ENCODE peak calls at places on chromosomes 16 and 17, in eight cellular contexts. I is body of pancreas, E is stomach, G is ovary, L is A549, X is transverse colon, T is tibial nerve, C is breast epithelium. S is an unnamed sample.

GRCh38 chr17:81387235-81388060 is 7.8 kb upstream of the BAHCC1 start:
- DNase-seq in I (peak), E (peak), G (peak), L (no peak), X (peak), T (no peak), C (no peak), S (no peak)

GRCh38 chr16:4534151-4534790 is 4.3 kb downstream of the CDIP1 start:
- DNase-seq in I (peak), E (no peak), G (no peak), L (no peak), X (no peak), T (no peak), C (no peak), S (no peak)

GRCh38 chr17:7886227-7887037 is 2.2 kb upstream of the CHD3 start:
- DNase-seq in I (peak), E (peak), G (peak), L (peak), X (peak), T (peak), C (no peak), S (peak)

GRCh38 chr17:39952665-39953470 is 9.9 kb upstream of the GSDMA start:
- DNase-seq in I (peak), E (peak), G (peak), L (peak), X (peak), T (peak), C (peak), S (peak)

GRCh38 chr17:79904865-79905264 is 65.6 kb upstream of the CBX4 start:
- DNase-seq in I (no peak), E (no peak), G (no peak), L (no peak), X (no peak), T (no peak), C (no peak), S (no peak)

GRCh38 chr16:27564226-27564625 is 14.3 kb downstream of the KATNIP start:
- DNase-seq in I (no peak), E (no peak), G (no peak), L (no peak), X (no peak), T (no peak), C (no peak), S (no peak)

GRCh38 chr16:4696172-4696904 is 3.0 kb downstream of the NUDT16L1 start:
- DNase-seq in I (no peak), E (no peak), G (peak), L (no peak), X (no peak), T (peak), C (no peak), S (no peak)

GRCh38 chr17:3818786-3819185 is 17.8 kb upstream of the ITGAE start:
- DNase-seq in I (no peak), E (no peak), G (no peak), L (no peak), X (no peak), T (no peak), C (no peak), S (no peak)

GRCh38 chr16:3482659-3483241 is 12.5 kb downstream of the C16orf90 start:
- DNase-seq in I (no peak), E (no peak), G (no peak), L (no peak), X (no peak), T (no peak), C (no peak), S (no peak)

GRCh38 chr16:87390641-87391323 is 1.4 kb upstream of the MAP1LC3B start:
- DNase-seq in I (no peak), E (no peak), G (peak), L (no peak), X (no peak), T (no peak), C (no peak), S (no peak)

GRCh38 chr17:17365476-17366110 is 62.4 kb downstream of the NT5M start:
- DNase-seq in I (no peak), E (no peak), G (no peak), L (no peak), X (no peak), T (no peak), C (no peak), S (no peak)

GRCh38 chr16:75532142-75532765 is 3.7 kb downstream of the CHST5 start:
- DNase-seq in I (no peak), E (no peak), G (no peak), L (no peak), X (no peak), T (no peak), C (no peak), S (no peak)

GRCh38 chr16:84183911-84184310 is 2.9 kb downstream of the TAF1C start:
- DNase-seq in I (no peak), E (no peak), G (peak), L (peak), X (no peak), T (no peak), C (no peak), S (no peak)

GRCh38 chr16:4494746-4495490 is 18.7 kb downstream of the HMOX2 start:
- DNase-seq in I (no peak), E (no peak), G (no peak), L (peak), X (no peak), T (no peak), C (no peak), S (no peak)

GRCh38 chr17:69729937-69730336 is 315.4 kb downstream of the MAP2K6 start:
- DNase-seq in I (no peak), E (no peak), G (no peak), L (no peak), X (no peak), T (no peak), C (no peak), S (no peak)

GRCh38 chr17:17304521-17304985 is 1.4 kb downstream of the NT5M start:
- DNase-seq in I (no peak), E (no peak), G (no peak), L (no peak), X (no peak), T (no peak), C (no peak), S (peak)

GRCh38 chr17:12634789-12635414 is 30.8 kb upstream of the MYOCD start:
- DNase-seq in I (no peak), E (no peak), G (no peak), L (no peak), X (no peak), T (no peak), C (no peak), S (no peak)

GRCh38 chr16:86590501-86591144 is 12.3 kb downstream of the FOXL1 start:
- DNase-seq in I (no peak), E (no peak), G (no peak), L (peak), X (no peak), T (no peak), C (no peak), S (no peak)

GRCh38 chr17:80992077-80992947 is 671 bp downstream of the CHMP6 start:
- DNase-seq in I (peak), E (no peak), G (peak), L (no peak), X (peak), T (no peak), C (no peak), S (peak)

GRCh38 chr16:78122774-78123315 is 23.4 kb downstream of the WWOX start:
- DNase-seq in I (no peak), E (no peak), G (no peak), L (peak), X (no peak), T (no peak), C (no peak), S (peak)

GRCh38 chr17:59914274-59914854 is 21.4 kb downstream of the RPS6KB1 start:
- DNase-seq in I (no peak), E (no peak), G (no peak), L (peak), X (no peak), T (peak), C (no peak), S (peak)

DNA sequence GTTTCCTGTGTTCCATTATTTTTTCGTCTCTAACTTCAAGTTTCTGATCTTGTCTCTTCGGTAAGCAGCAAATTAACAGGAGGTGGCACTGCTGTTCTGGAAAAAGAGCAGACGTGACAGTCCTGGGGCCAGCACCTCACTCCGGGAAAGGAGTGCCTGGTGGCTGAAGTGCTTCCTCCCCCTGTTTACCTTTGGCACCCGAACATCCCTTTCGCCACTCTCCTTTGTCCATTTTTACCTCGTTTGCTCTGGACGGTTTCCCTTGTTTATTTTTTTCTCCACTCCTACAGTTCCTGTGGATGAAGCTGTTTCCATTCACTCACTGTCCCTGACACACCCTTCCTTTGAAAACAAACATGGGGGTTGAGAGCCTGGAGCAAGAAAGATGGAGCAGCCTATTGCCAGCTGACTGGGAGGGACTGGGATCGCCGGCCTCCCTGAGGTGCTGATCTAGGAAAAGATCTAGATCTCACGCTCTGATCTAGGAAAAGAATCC is 12.6 kb downstream of the SAP30BP start:
- DNase-seq in I (no peak), E (peak), G (no peak), L (peak), X (peak), T (peak), C (no peak), S (no peak)
- TF ChIP-seq POLR2A in I (no peak), E (no peak), G (no peak), L (no peak), X (no peak), T (no peak), C (no peak), S (no peak)

DNA sequence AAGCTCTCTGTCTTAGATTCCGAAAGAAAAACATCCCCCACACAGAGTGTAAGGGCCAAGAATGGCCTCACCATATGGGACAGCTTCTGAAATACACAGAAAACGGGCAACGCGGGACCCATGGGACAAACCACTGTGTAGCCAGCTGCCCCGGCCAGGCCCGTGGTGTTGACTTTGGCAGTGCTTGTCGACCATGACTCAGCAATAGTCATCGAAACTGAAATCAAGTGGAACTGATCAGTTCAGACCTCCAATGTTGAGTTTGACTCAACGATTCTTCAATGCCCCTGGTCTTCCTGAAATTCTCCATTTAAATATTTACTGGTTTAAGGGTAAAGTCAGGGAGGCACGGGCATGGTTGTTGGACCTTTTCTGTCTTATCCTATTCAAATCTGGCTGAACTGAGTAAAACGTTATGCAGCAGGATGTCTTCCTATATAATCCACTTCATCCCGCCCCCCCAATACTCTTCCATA is 27.5 kb downstream of the ZFHX3 start:
- DNase-seq in I (peak), E (peak), G (no peak), L (peak), X (peak), T (peak), C (no peak), S (peak)
- TF ChIP-seq POLR2A in I (no peak), E (no peak), G (no peak), L (no peak), X (no peak), T (no peak), C (no peak), S (no peak)

DNA sequence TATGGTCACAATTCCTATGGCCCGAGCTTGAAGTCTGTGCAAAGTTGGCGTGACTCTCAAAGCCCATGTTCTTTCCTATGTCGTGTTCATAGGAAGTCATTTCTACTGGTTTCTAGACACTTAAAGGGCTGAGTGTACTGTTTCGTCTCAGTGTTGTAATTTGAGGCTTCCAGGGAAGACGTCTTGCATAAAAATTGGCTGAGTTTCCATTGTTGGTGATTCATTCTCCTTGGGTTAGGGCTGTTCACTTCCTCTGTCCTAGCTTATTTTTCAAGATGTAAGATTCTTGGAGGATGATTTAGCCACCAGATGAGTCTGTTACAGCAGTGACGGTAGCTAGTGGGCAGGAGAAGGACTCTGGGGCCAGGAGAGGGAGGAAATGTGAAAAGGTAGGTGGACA is 43.1 kb downstream of the PIK3R5 start:
- DNase-seq in I (no peak), E (no peak), G (no peak), L (no peak), X (no peak), T (peak), C (no peak), S (no peak)
- TF ChIP-seq POLR2A in I (no peak), E (no peak), G (no peak), L (no peak), X (no peak), T (peak), C (no peak), S (no peak)

GRCh38 chr17:6551356-6551755 is 5.0 kb downstream of the PITPNM3 start:
- DNase-seq in I (no peak), E (no peak), G (no peak), L (no peak), X (no peak), T (no peak), C (no peak), S (no peak)

GRCh38 chr17:6554871-6555330 is 1.5 kb downstream of the PITPNM3 start:
- DNase-seq in I (no peak), E (peak), G (no peak), L (no peak), X (peak), T (no peak), C (no peak), S (no peak)

GRCh38 chr17:6554336-6554735 is 2.0 kb downstream of the PITPNM3 start:
- DNase-seq in I (no peak), E (no peak), G (no peak), L (no peak), X (no peak), T (no peak), C (no peak), S (no peak)

GRCh38 chr17:6549384-6550036 is 6.8 kb downstream of the PITPNM3 start:
- DNase-seq in I (no peak), E (no peak), G (no peak), L (no peak), X (no peak), T (no peak), C (no peak), S (no peak)

GRCh38 chr17:6551909-6552768 is 4.2 kb downstream of the PITPNM3 start:
- DNase-seq in I (peak), E (peak), G (peak), L (no peak), X (peak), T (no peak), C (peak), S (no peak)
- TF ChIP-seq POLR2A in I (no peak), E (no peak), G (no peak), L (no peak), X (peak), T (no peak), C (no peak), S (no peak)

GRCh38 chr17:76737676-76738467 is at the start of gene MFSD11:
- DNase-seq in I (peak), E (peak), G (peak), L (peak), X (peak), T (peak), C (peak), S (peak)
- TF ChIP-seq POLR2A in I (peak), E (no peak), G (peak), L (peak), X (peak), T (peak), C (no peak), S (peak)

GRCh38 chr17:4949321-4950074 is 1.2 kb upstream of the PFN1 start:
- DNase-seq in I (peak), E (peak), G (peak), L (peak), X (peak), T (no peak), C (peak), S (peak)
- TF ChIP-seq POLR2A in I (peak), E (no peak), G (no peak), L (peak), X (no peak), T (peak), C (no peak), S (no peak)

DNA sequence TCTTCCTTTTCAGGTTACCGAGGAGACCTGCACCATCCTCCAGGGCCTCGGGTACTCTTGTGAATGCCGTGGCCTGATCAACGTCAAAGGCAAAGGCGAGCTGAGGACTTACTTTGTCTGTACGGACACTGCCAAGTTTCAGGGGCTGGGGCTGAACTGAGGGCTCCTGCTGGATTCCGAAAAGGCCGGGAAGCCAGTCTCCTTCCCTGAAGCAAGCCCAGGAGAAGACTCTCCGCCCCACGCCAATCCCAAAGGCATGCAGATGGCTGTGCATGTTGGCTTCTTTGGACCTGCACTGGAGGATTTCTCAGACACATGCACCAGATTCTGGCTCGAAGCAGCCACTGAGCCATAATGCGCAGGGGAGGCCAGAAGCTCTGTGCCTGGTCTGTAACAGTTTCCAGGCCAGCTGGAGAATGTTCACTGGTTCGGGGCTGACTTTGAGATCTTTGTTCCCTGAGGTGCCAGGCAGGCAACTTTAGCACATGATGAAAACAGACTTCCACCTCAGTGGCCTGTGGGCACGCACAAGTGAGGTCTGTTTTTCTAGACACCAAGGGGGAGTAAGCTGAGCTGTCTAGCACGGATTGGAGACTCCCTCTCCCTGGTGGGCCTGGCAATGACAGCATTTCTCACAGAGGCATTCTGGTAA is 49.1 kb downstream of the ADCY7 start:
- DNase-seq in I (no peak), E (no peak), G (peak), L (no peak), X (peak), T (no peak), C (no peak), S (no peak)
- TF ChIP-seq POLR2A in I (no peak), E (no peak), G (no peak), L (no peak), X (no peak), T (no peak), C (no peak), S (no peak)

GRCh38 chr17:42608692-42609181 is 437 bp downstream of the RETREG3 start:
- DNase-seq in I (no peak), E (no peak), G (no peak), L (no peak), X (no peak), T (no peak), C (no peak), S (peak)

GRCh38 chr17:42612013-42612412 is 2.5 kb downstream of the TUBG1 start:
- DNase-seq in I (peak), E (no peak), G (no peak), L (no peak), X (no peak), T (no peak), C (no peak), S (no peak)

GRCh38 chr17:42603318-42603717 is 5.9 kb downstream of the RETREG3 start:
- DNase-seq in I (no peak), E (no peak), G (no peak), L (no peak), X (no peak), T (no peak), C (no peak), S (no peak)

GRCh38 chr17:42613699-42614295 is 4.3 kb downstream of the TUBG1 start:
- DNase-seq in I (no peak), E (no peak), G (no peak), L (no peak), X (no peak), T (no peak), C (no peak), S (no peak)

DNA sequence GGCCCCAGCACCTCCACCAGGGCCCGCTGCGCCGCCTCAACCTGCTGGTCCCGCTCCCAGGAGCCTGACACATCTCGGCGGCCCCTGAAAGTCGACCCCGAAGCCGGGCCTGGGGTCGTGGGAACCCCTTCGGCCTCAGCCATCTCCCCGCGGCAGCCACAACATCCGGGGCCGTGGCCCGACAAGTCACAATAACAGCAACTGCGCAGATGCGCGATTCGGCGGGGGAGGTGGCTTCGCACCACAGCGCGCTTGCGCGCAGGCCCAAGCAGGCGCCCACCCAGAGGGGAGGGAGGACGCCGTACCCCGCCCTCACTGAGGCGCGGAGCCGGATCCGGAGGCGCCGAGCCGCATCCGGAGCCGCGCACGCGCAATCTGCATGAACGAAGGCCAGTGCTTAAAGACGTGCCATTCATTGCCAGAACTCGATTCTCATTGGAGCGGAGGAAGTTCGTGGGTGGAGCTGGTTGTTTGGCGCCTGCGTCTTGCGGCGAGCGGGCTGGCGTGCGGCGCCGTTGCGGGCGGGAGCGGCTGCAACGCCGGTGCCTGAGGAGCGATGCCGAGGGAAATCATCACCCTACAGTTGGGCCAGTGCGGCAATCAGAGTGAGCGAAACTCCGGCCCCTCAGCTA is at the start of the genes RETREG3 and TUBG1:
- DNase-seq in I (peak), E (peak), G (peak), L (peak), X (peak), T (peak), C (peak), S (peak)
- TF ChIP-seq POLR2A in I (peak), E (no peak), G (peak), L (peak), X (peak), T (peak), C (peak), S (peak)

GRCh38 chr16:82845076-82845475 is 218.3 kb downstream of the CDH13 start:
- DNase-seq in I (no peak), E (no peak), G (no peak), L (no peak), X (no peak), T (no peak), C (no peak), S (no peak)

GRCh38 chr16:82846806-82847205 is 220.0 kb downstream of the CDH13 start:
- DNase-seq in I (no peak), E (no peak), G (no peak), L (no peak), X (no peak), T (no peak), C (no peak), S (no peak)

GRCh38 chr16:82852388-82852998 is 225.7 kb downstream of the CDH13 start:
- DNase-seq in I (no peak), E (no peak), G (no peak), L (no peak), X (no peak), T (no peak), C (no peak), S (no peak)

GRCh38 chr16:82843606-82844271 is 217.0 kb downstream of the CDH13 start:
- DNase-seq in I (no peak), E (no peak), G (no peak), L (no peak), X (no peak), T (no peak), C (no peak), S (no peak)

GRCh38 chr16:82848013-82848412 is 221.2 kb downstream of the CDH13 start:
- DNase-seq in I (no peak), E (no peak), G (no peak), L (no peak), X (no peak), T (no peak), C (no peak), S (no peak)
- TF ChIP-seq POLR2A in I (no peak), E (no peak), G (no peak), L (no peak), X (no peak), T (no peak), C (no peak), S (no peak)

S was measured in erythroblast.